ENCODE peak calls at places on chromosomes 2 and 18, in six cellular contexts. X is GM12878, O is H1, E is GM23338, J is K562, T is HepG2. R is an unnamed sample.

GRCh38 chr2:85011747-85012146 is 40.8 kb downstream of the KCMF1 start:
- DNase-seq in J (no peak), E (peak), X (no peak), O (peak), T (peak), R (peak)

GRCh38 chr2:230347659-230348305 is 20.8 kb downstream of the SP140L start:
- DNase-seq in T (no peak), X (peak), J (no peak), O (no peak), E (no peak), R (no peak)

GRCh38 chr2:96195410-96196071 is 13.1 kb downstream of the STARD7 start:
- DNase-seq in T (peak), E (no peak), X (no peak), J (no peak), O (no peak), R (no peak)

GRCh38 chr2:205775091-205775876 is 93.0 kb downstream of the NRP2 start:
- DNase-seq in E (peak), J (no peak), X (no peak), O (no peak), T (no peak), R (no peak)

GRCh38 chr2:27916293-27917015 is 25.9 kb downstream of the BABAM2 start:
- DNase-seq in O (no peak), X (no peak), J (no peak), E (peak), T (peak), R (no peak)

GRCh38 chr18:26082475-26082874 is 7.9 kb downstream of the SS18 start:
- DNase-seq in T (no peak), J (no peak), X (no peak), E (no peak), O (no peak), R (no peak)

GRCh38 chr18:39571511-39571910 is 2005.9 kb upstream of the CELF4 start:
- DNase-seq in T (peak), E (peak), X (no peak), O (no peak), J (peak), R (no peak)

GRCh38 chr2:197236816-197237215 is 73.8 kb downstream of the ANKRD44 start:
- DNase-seq in J (no peak), X (no peak), T (no peak), O (no peak), E (no peak), R (no peak)

GRCh38 chr2:106961328-106961727 is 75.4 kb upstream of the ST6GAL2 start:
- DNase-seq in J (no peak), E (no peak), T (no peak), O (no peak), X (no peak), R (no peak)

DNA sequence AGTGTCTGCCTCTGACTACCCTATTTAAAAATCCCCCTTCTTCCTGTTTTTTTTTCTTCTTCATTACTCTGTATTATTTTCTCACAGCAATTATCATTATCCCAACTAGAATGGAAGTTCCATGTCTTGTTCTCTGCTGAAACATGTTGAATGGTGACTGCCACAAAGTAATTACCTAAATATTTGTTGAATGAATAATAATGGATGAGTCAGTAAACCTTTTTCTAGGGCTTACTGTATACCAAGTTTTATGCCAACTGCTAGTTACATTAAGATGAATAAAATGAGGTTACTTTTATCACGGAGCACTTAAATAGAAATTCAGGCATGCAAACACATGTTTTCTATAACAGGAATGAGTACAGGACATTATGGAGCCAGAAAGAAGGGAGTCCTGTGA is 490.6 kb downstream of the THSD7B start:
- DNase-seq in E (no peak), X (no peak), O (no peak), J (no peak), T (no peak), R (no peak)
- TF ChIP-seq CREB1 in E (no peak), X (no peak), O (no peak), J (no peak), T (no peak), R (no peak)

DNA sequence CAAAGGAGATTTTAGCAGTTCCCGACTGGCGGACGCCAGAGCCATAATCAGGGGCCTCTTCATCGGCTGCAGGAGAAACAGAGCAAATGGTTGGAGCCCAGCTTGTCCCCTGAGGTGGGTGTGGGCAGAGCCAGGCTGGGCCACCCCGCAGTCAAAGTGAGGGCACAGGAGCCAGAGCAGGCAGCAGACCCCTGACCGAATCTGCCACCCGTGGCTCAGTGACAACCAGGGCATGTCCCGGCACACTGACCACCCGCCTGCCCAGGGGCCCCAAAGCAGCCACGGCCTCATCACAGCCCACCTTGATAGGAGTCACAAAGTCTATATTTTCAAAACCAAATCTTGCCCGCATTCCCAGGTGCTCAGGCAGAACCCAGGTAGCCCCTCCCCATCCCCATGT is 55.6 kb downstream of the AQP12A start:
- DNase-seq in T (no peak), E (no peak), X (no peak), J (no peak), O (no peak), R (no peak)
- TF ChIP-seq CREB1 in T (no peak), E (no peak), X (no peak), J (no peak), O (no peak), R (no peak)

DNA sequence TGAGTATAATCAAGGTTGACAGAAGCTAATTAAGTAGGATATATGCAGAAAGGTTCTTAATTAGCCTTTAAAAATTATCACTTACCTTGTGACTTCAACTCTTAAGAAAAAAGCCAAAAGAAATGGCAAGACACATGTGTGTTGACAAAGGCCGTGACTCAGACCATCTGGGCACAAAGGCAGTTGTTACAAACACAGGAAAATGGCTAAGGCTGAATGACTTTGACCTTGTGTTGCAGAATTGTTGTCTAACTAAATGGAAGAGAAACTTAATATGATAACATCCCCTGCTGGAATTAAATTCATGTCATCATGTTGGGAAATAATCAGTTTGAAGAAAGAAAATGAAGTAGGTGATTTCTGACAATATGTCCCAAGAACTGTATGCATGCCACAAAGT is 108.5 kb downstream of the ARL6IP6 start:
- DNase-seq in E (no peak), T (no peak), J (no peak), X (no peak), O (no peak), R (no peak)
- TF ChIP-seq CREB1 in E (no peak), T (no peak), J (no peak), X (no peak), O (no peak), R (no peak)

GRCh38 chr2:9302755-9303154 is 96.1 kb downstream of the ASAP2 start:
- DNase-seq in J (no peak), X (no peak), O (no peak), T (no peak), E (no peak), R (no peak)

GRCh38 chr2:9300214-9300613 is 93.6 kb downstream of the ASAP2 start:
- DNase-seq in X (no peak), O (no peak), T (no peak), J (no peak), E (no peak), R (no peak)

GRCh38 chr2:9306910-9307309 is 100.3 kb downstream of the ASAP2 start:
- DNase-seq in O (no peak), X (no peak), J (no peak), T (no peak), E (no peak), R (no peak)

GRCh38 chr2:9300829-9301453 is 94.3 kb downstream of the ASAP2 start:
- DNase-seq in E (no peak), X (no peak), O (no peak), T (no peak), J (no peak), R (no peak)

GRCh38 chr2:9303528-9304225 is 97.1 kb downstream of the ASAP2 start:
- DNase-seq in X (no peak), O (no peak), T (no peak), J (no peak), E (no peak), R (no peak)
- TF ChIP-seq CREB1 in X (no peak), O (no peak), T (no peak), J (no peak), E (no peak), R (no peak)

R was measured in WTC11.